ENCODE peak calls at places on chromosomes 2 and 18, in seven cellular contexts. D, S, N, C, F, E and Y are unnamed samples.
A peak's percentile ranks its signal among the peaks of the same experiment; 100 is the strongest.

GRCh38 chr2:121046335-121046734 is 238.7 kb downstream of the TFCP2L1 start:
- DNase-seq in F (no peak), N (no peak), C (peak; percentile 18), S (peak; percentile 38), D (no peak), E (no peak), Y (peak; percentile 13)

GRCh38 chr18:39871976-39872375 is 2083.1 kb upstream of the PIK3C3 start:
- DNase-seq in E (peak; percentile 8), C (no peak), D (no peak), S (no peak), N (no peak), F (peak; percentile 4), Y (no peak)

GRCh38 chr2:9693138-9693520 is 62.3 kb upstream of the YWHAQ start:
- DNase-seq in E (no peak), S (peak; percentile 90), D (peak; percentile 95), F (peak; percentile 86), C (peak; percentile 93), N (no peak), Y (peak; percentile 52)

GRCh38 chr2:133365117-133365516 is 203.1 kb downstream of the NCKAP5 start:
- DNase-seq in F (peak; percentile 65), S (peak; percentile 12), N (no peak), D (no peak), C (no peak), E (no peak), Y (no peak)

GRCh38 chr2:219290381-219291171 is 11.4 kb downstream of the DNAJB2 start:
- DNase-seq in E (no peak), D (no peak), C (peak; percentile 56), S (no peak), F (no peak), N (no peak), Y (no peak)

GRCh38 chr18:79818036-79818435 is 20.3 kb downstream of the KCNG2 start:
- DNase-seq in C (no peak), F (no peak), S (no peak), D (no peak), E (peak; percentile 31), N (no peak), Y (no peak)

GRCh38 chr2:20451346-20451745 is 4.5 kb downstream of the RHOB start:
- DNase-seq in S (no peak), C (peak; percentile 67), E (no peak), F (peak; percentile 57), N (no peak), D (no peak), Y (no peak)

GRCh38 chr2:241636182-241636982 is 576 bp downstream of the THAP4 start:
- DNase-seq in D (peak; percentile 95), N (peak; percentile 68), E (peak; percentile 75), F (peak; percentile 48), C (no peak), S (peak; percentile 37), Y (no peak)

GRCh38 chr18:45876131-45876530 is 50.7 kb downstream of the SIGLEC15 start:
- DNase-seq in S (no peak), N (no peak), E (no peak), C (no peak), D (no peak), F (peak; percentile 69), Y (no peak)

GRCh38 chr2:9710311-9710710 is 79.5 kb upstream of the YWHAQ start:
- DNase-seq in S (no peak), D (no peak), E (no peak), F (peak; percentile 18), N (no peak), C (peak; percentile 25), Y (no peak)

GRCh38 chr2:159034728-159035127 is 66.3 kb downstream of the TANC1 start:
- DNase-seq in D (no peak), N (no peak), C (no peak), E (no peak), S (no peak), F (no peak), Y (no peak)

GRCh38 chr2:205889073-205889472 is 196.9 kb downstream of the INO80D start:
- DNase-seq in C (no peak), F (peak; percentile 63), D (peak; percentile 62), N (no peak), S (peak; percentile 40), E (no peak), Y (no peak)

GRCh38 chr2:161995553-161996016 is 78.4 kb downstream of the DPP4 start:
- DNase-seq in F (no peak), D (no peak), N (no peak), S (no peak), E (no peak), C (no peak), Y (no peak)

GRCh38 chr2:168189835-168190426 is 57.5 kb downstream of the STK39 start:
- DNase-seq in N (no peak), S (peak; percentile 48), E (no peak), C (no peak), F (peak; percentile 88), D (peak; percentile 87), Y (no peak)

GRCh38 chr2:177334940-177335543 is 57.5 kb upstream of the AGPS start:
- DNase-seq in N (no peak), F (peak; percentile 36), C (no peak), D (no peak), S (peak; percentile 51), E (peak; percentile 62), Y (no peak)

GRCh38 chr2:186027922-186028321 is 289.3 kb downstream of the FSIP2 start:
- DNase-seq in C (no peak), N (no peak), D (no peak), E (no peak), S (no peak), F (no peak), Y (no peak)

GRCh38 chr18:58117685-58118403 is 73.8 kb downstream of the NEDD4L start:
- DNase-seq in E (peak; percentile 4), F (peak; percentile 97), S (peak; percentile 56), N (peak; percentile 80), D (no peak), C (no peak), Y (peak; percentile 51)

GRCh38 chr2:211144078-211144477 is 587.7 kb downstream of the CPS1 start:
- DNase-seq in N (no peak), E (no peak), S (peak; percentile 11), C (no peak), D (no peak), F (peak; percentile 81), Y (no peak)

GRCh38 chr2:60867848-60868247 is 13.5 kb upstream of the REL start:
- DNase-seq in N (no peak), D (no peak), C (no peak), F (no peak), E (peak; percentile 85), S (no peak), Y (no peak)

GRCh38 chr18:8696749-8697211 is 8.6 kb upstream of the MTCL1 start:
- DNase-seq in N (peak; percentile 81), F (peak; percentile 36), S (peak; percentile 70), D (peak; percentile 91), E (peak; percentile 58), C (peak; percentile 87), Y (no peak)

GRCh38 chr18:903703-904102 is 968 bp upstream of the ADCYAP1 start:
- DNase-seq in C (no peak), D (peak; percentile 89), S (peak; percentile 14), F (peak; percentile 49), E (peak; percentile 51), N (peak; percentile 57), Y (no peak)

GRCh38 chr2:2938481-2938880 is 439.1 kb downstream of the EIPR1 start:
- DNase-seq in C (no peak), F (no peak), N (no peak), S (no peak), E (no peak), D (no peak), Y (no peak)
- H3K4me3 ChIP-seq in C (no peak overlapping the region), F (no peak overlapping the region), N (no peak overlapping the region), S (no peak overlapping the region), E (no peak overlapping the region), D (no peak overlapping the region), Y (no peak overlapping the region)

GRCh38 chr2:218286570-218287459 is 5.5 kb downstream of the TMBIM1 start:
- DNase-seq in D (peak; percentile 98), N (peak; percentile 91), E (peak; percentile 85), F (peak; percentile 97), C (peak; percentile 97), S (peak; percentile 94), Y (peak; percentile 85)
- H3K4me3 ChIP-seq in D (peak overlapping the region; percentile 67), N (peak overlapping the region; percentile 54), E (peak overlapping the region; percentile 45), F (peak overlapping the region; percentile 45), C (peak overlapping the region; percentile 48), S (peak overlapping the region; percentile 64), Y (peak overlapping the region; percentile 43)

GRCh38 chr2:85772019-85772745 is 18.4 kb downstream of the ATOH8 start:
- DNase-seq in N (peak; percentile 94), C (peak; percentile 99), D (peak; percentile 99), E (no peak), S (peak; percentile 100), F (peak; percentile 99), Y (peak; percentile 99)
- H3K4me3 ChIP-seq in N (peak overlapping the region; percentile 28), C (no peak overlapping the region), D (no peak overlapping the region), E (no peak overlapping the region), S (peak overlapping the region; percentile 46), F (peak overlapping the region; percentile 30), Y (peak overlapping the region; percentile 2)

DNA sequence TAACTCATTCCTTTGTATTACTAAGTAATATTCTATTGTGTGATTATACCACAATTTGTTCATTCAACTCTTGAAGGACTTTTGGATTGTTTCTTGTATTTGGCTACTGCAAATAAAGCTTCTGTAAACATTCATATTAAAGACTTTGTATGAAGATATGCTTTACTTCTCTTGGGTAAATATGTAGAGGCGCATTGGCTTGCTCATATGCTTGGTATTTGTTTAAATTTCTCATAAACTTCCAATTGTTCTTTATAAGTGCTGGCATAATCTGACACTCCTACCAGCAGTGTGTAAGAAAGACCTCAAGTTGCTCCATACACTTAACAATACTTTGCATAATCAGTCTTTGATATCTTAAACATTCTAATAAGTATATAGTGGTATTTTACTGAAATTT is 792.8 kb upstream of the LRRTM1 start:
- DNase-seq in C (no peak), D (no peak), N (no peak), S (no peak), F (no peak), E (no peak), Y (no peak)
- H3K4me3 ChIP-seq in C (no peak overlapping the region), D (no peak overlapping the region), N (no peak overlapping the region), S (no peak overlapping the region), F (no peak overlapping the region), E (no peak overlapping the region), Y (no peak overlapping the region)

DNA sequence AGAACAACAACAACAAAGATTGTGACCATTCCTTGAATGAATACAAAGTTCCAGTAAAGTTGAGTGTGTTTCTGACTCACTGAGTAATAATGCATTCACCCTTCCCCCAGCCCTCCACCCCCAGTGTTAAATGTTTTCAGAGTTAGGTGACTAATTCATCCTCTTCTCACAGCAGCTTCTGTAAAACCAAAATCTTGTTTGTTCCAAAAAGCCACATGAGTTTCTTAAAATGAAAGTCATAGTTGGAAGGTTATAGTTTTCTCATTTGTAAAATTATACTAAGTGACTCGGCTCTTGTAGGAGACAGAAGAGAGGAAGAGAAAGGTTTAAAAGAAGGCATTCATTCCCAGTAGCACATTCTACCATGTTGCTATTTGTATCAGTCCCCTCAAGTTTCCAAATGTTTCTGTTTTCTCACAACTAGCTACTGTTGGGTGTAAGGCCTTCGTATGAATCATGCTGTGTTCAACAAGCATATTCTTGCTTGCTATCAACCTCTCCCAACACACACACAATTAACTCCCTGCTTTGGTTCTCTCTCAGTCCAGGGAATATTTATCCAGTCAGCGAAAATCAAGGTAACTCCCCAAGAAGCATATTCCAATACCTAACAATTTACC is 75.3 kb downstream of the MBD2 start:
- DNase-seq in E (peak; percentile 21), C (peak; percentile 75), F (peak; percentile 96), D (peak; percentile 68), N (no peak), S (peak; percentile 94), Y (peak; percentile 72)
- H3K4me3 ChIP-seq in E (no peak overlapping the region), C (no peak overlapping the region), F (no peak overlapping the region), D (peak overlapping the region; percentile 32), N (no peak overlapping the region), S (peak overlapping the region; percentile 15), Y (no peak overlapping the region)